ENCODE peak calls at places on chromosome 1, in five cellular contexts. M is A673, X is DND-41, N is sigmoid colon, R is tibial artery. S is an unnamed sample.

GRCh38 chr1:36884029-36884701 is 150.2 kb downstream of the GRIK3 start:
- DNase-seq in N (no peak), R (no peak), X (no peak), M (no peak), S (peak; percentile 25)

GRCh38 chr1:200426196-200426595 is 16.4 kb upstream of the ZNF281 start:
- DNase-seq in M (no peak), X (no peak), N (no peak), R (no peak), S (no peak)

GRCh38 chr1:75265792-75266191 is 131.6 kb downstream of the LHX8 start:
- DNase-seq in X (no peak), M (peak; percentile 61), N (no peak), R (no peak), S (no peak)

GRCh38 chr1:223683586-223684487 is 18.3 kb upstream of the CAPN8 start:
- DNase-seq in X (peak; percentile 65), R (no peak), N (no peak), M (peak; percentile 69), S (peak; percentile 91)

GRCh38 chr1:216627252-216627651 is 96.0 kb downstream of the ESRRG start:
- DNase-seq in R (no peak), N (no peak), M (no peak), X (no peak), S (no peak)

GRCh38 chr1:170664283-170664827 is 424 bp downstream of the PRRX1 start:
- DNase-seq in N (peak; percentile 66), X (no peak), R (no peak), M (no peak), S (peak; percentile 80)

GRCh38 chr1:212760126-212760823 is 31.3 kb downstream of the NSL1 start:
- DNase-seq in N (no peak), M (peak; percentile 52), X (peak; percentile 26), R (no peak), S (peak; percentile 91)

GRCh38 chr1:110986407-110986891 is 22.7 kb upstream of the LRIF1 start:
- DNase-seq in M (no peak), X (no peak), N (no peak), R (no peak), S (no peak)

GRCh38 chr1:201229771-201230635 is 39.4 kb downstream of the IGFN1 start:
- DNase-seq in X (no peak), R (no peak), M (no peak), N (no peak), S (peak; percentile 52)

GRCh38 chr1:118223426-118223825 is 38.4 kb upstream of the SPAG17 start:
- DNase-seq in X (no peak), M (peak; percentile 64), R (no peak), N (no peak), S (peak; percentile 86)

GRCh38 chr1:109239580-109240068 is 9.7 kb upstream of the CELSR2 start:
- DNase-seq in M (peak; percentile 60), N (peak; percentile 66), X (peak; percentile 48), R (no peak), S (peak; percentile 91)

GRCh38 chr1:160006312-160006940 is 25.4 kb downstream of the PIGM start:
- DNase-seq in M (peak; percentile 74), N (peak; percentile 76), R (peak; percentile 50), X (peak; percentile 71), S (peak; percentile 90)

GRCh38 chr1:6822530-6823359 is 37.5 kb downstream of the CAMTA1 start:
- DNase-seq in R (no peak), M (peak; percentile 70), X (no peak), N (no peak), S (no peak)

GRCh38 chr1:81409875-81410274 is 390.9 kb upstream of the ADGRL2 start:
- DNase-seq in X (no peak), N (no peak), M (no peak), R (no peak), S (no peak)

GRCh38 chr1:161258439-161259386 is at the start of gene PCP4L1:
- DNase-seq in X (no peak), R (peak; percentile 29), M (peak; percentile 68), N (peak; percentile 84), S (peak; percentile 94)

GRCh38 chr1:115641762-115642167 is at the start of gene VANGL1:
- DNase-seq in X (peak; percentile 75), N (peak; percentile 81), M (peak; percentile 85), R (peak; percentile 43), S (peak; percentile 87)

GRCh38 chr1:208420021-208420420 is 175.8 kb upstream of the PLXNA2 start:
- DNase-seq in R (no peak), M (no peak), N (no peak), X (no peak), S (no peak)

GRCh38 chr1:26165126-26165892 is 3.5 kb downstream of the C1orf232 start:
- DNase-seq in M (no peak), R (no peak), X (no peak), N (no peak), S (peak; percentile 76)

GRCh38 chr1:53545663-53546408 is 86.6 kb downstream of the DMRTB1 start:
- DNase-seq in R (peak; percentile 19), M (no peak), X (no peak), N (peak; percentile 26), S (no peak)

DNA sequence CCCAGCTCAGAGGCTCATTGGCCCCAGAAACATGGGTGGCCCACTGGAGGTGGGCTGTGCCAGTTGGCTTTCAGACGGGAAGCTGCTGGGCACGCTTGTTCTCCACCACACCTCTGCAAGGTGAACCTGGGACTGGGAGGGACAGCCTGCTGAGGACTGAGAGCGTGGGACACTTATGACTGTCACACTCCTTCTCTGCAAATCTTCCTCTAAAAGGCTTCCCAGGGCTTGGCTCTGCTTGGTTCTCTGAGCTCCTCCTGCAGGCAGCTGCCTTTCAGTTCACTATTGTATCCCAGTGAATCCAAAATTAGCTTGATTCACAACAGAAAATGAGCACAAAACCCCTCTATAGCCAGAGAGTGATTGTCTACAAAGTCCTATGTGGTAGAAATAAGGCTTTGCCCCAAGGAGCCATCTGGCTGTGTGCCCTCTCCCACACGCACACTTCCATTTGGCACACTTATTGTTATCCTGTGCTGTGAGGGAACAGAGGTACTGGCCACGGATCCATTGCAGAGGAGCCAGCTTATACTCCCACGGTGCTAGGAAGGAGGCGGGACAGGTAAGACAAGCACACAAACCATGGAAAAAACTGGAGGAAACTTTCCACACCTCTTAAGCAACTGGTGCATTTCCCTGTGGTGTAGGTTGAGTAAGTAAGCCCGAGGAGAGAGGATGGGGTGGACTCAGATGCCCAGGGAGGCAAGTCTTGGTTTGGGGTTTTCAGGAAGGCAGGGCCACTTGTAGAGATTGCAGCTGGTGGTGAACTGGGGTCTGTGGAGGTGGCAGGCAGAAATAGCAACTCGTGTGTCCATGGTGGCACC is 18.9 kb upstream of the BTG2 start:
- DNase-seq in X (no peak), M (no peak), N (no peak), R (peak; percentile 59), S (peak; percentile 69)
- H3K4me3 ChIP-seq in X (no peak overlapping the region), M (no peak overlapping the region), N (no peak overlapping the region), R (no peak overlapping the region), S (no peak overlapping the region)

DNA sequence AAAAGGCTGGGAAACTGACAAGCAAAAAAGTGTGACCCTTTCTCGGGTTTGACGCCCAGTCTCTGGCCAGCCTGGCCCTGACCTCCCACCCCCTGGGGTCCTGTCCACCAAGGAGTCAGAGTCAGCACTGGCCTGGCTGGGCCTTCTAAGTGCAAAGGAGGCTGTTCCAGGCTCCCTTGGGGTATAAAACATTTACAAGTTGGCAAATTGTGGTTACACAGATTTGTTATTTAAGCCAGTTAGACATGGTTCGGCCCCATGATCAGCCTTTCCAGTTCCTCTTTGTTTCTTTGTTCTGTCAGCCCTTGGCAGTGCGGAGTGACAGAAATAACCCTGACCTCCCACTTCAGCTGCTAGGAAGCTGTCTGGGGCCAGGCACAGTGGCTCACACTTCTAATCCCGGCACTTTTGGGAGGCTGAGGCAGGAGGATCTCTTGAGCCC is 161.6 kb upstream of the RAB4A start:
- DNase-seq in X (no peak), R (peak; percentile 60), N (peak; percentile 81), M (peak; percentile 14), S (no peak)
- H3K27ac ChIP-seq in X (no peak overlapping the region), R (peak overlapping the region; percentile 89), N (peak overlapping the region; percentile 63), M (no peak overlapping the region), S (peak overlapping the region; percentile 69)

GRCh38 chr1:225321784-225322183 is 106.1 kb downstream of the LBR start:
- DNase-seq in X (no peak), N (no peak), M (no peak), R (no peak), S (no peak)

GRCh38 chr1:225319951-225320350 is 107.9 kb downstream of the LBR start:
- DNase-seq in N (no peak), R (no peak), M (no peak), X (no peak), S (no peak)

GRCh38 chr1:225318706-225319575 is 108.9 kb downstream of the LBR start:
- DNase-seq in M (peak; percentile 75), X (peak; percentile 37), R (no peak), N (no peak), S (peak; percentile 75)
- TF ChIP-seq CTCF in M (peak; percentile 92), X (peak; percentile 88), R (peak; percentile 38), N (peak; percentile 52), S (peak; percentile 90)

GRCh38 chr1:153532161-153532560 is 3.6 kb downstream of the S100A6 start:
- DNase-seq in X (peak; percentile 37), M (no peak), N (peak; percentile 41), R (no peak), S (peak; percentile 33)
- H3K4me3 ChIP-seq in X (no peak overlapping the region), M (no peak overlapping the region), N (no peak overlapping the region), R (no peak overlapping the region), S (no peak overlapping the region)

GRCh38 chr1:169110265-169110664 is 3.8 kb downstream of the ATP1B1 start:
- DNase-seq in X (no peak), M (no peak), R (no peak), N (no peak), S (no peak)
- H3K27ac ChIP-seq in X (no peak overlapping the region), M (no peak overlapping the region), R (no peak overlapping the region), N (peak overlapping the region; percentile 97), S (no peak overlapping the region)

DNA sequence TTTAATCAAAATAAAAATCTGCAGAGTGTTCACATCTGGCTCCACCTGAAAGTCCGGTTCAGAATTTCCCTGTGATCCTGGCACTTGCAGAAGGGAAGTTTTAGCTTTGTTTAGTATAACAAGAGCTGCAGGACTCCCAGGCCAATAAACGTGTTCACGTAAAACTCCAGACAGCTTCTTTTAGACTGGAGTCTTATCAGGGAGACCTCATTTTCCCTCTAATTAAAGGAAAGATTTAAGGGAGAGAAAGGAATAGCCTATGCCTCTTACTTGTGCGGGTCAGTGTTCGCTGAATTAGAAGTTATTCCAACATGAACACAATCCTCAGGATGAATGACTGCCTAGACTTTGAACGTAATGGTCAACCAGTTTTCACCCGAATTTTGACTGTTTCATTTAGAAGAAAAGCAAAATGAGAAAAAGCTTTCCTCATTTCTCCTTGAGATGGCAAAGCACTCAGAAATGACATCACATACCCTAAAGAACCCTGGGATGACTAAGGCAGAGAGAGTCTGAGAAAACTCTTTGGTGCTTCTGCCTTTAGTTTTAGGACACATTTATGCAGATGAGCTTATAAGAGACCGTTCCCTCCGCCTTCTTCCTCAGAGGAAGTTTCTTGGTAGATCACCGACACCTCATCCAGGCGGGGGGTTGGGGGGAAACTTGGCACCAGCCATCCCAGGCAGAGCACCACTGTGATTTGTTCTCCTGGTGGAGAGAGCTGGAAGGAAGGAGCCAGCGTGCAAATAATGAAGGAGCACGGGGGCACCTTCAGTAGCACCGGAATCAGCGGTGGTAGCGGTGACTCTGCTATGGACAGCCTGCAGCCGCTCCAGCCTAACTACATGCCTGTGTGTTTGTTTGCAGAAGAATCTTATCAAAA is 202.1 kb upstream of the SGIP1 start:
- DNase-seq in M (peak; percentile 89), X (no peak), N (peak; percentile 82), R (peak; percentile 61), S (peak; percentile 89)
- TF ChIP-seq CTCF in M (peak; percentile 21), X (no peak), N (peak; percentile 25), R (peak; percentile 52), S (peak; percentile 63)